ENCODE peak calls at places on chromosomes 3 and 15, in seven cellular contexts. V is sigmoid colon; P is Peyer's patch; C is lower lobe of right lung; Y is mesenchymal stem cell; B is CD8-positive, alpha-beta memory T cell; J is SJSA1. W is an unnamed sample.

GRCh38 chr15:23628612-23629233 is 18.9 kb downstream of the MAGEL2 start:
- DNase-seq in V (no peak), P (no peak), C (no peak), Y (no peak), B (no peak), J (no peak), W (no peak)

GRCh38 chr15:42832577-42832976 is 88.0 kb downstream of the TTBK2 start:
- DNase-seq in V (no peak), P (no peak), C (no peak), Y (peak; percentile 65), B (no peak), J (no peak), W (peak; percentile 96)

GRCh38 chr3:4633078-4634004 is 140.2 kb downstream of the ITPR1 start:
- DNase-seq in V (no peak), P (no peak), C (no peak), Y (peak; percentile 75), B (no peak), J (no peak), W (peak; percentile 35)

GRCh38 chr3:24100694-24101402 is 155.8 kb downstream of the NR1D2 start:
- DNase-seq in V (no peak), P (no peak), C (no peak), Y (peak; percentile 13), B (no peak), J (no peak), W (no peak)

GRCh38 chr3:69983546-69984265 is 15.8 kb upstream of the SAMMSON start:
- DNase-seq in V (no peak), P (no peak), C (no peak), Y (no peak), B (no peak), J (no peak), W (peak; percentile 7)

GRCh38 chr3:41881233-41881821 is 80.6 kb downstream of the ULK4 start:
- DNase-seq in V (no peak), P (no peak), C (no peak), Y (peak; percentile 47), B (no peak), J (no peak), W (peak; percentile 29)

GRCh38 chr3:43034911-43035310 is 55.8 kb downstream of the GASK1A start:
- DNase-seq in V (peak; percentile 34), P (no peak), C (no peak), Y (no peak), B (no peak), J (no peak), W (no peak)

GRCh38 chr3:10558726-10559125 is 53.3 kb upstream of the ATP2B2 start:
- DNase-seq in V (no peak), P (no peak), C (no peak), Y (no peak), B (no peak), J (no peak), W (no peak)

GRCh38 chr15:58771621-58772235 is 626 bp downstream of the MINDY2 start:
- DNase-seq in V (peak; percentile 81), P (peak; percentile 67), C (peak; percentile 75), Y (no peak), B (no peak), J (peak; percentile 53), W (peak; percentile 36)

GRCh38 chr15:89143503-89144162 is 55.4 kb downstream of the ABHD2 start:
- DNase-seq in V (no peak), P (no peak), C (no peak), Y (no peak), B (no peak), J (no peak), W (peak; percentile 74)

GRCh38 chr15:41873711-41874110 is 20.1 kb downstream of the SPTBN5 start:
- DNase-seq in V (no peak), P (no peak), C (no peak), Y (no peak), B (no peak), J (no peak), W (no peak)

GRCh38 chr3:73228425-73228824 is 167.0 kb downstream of the EBLN2 start:
- DNase-seq in V (no peak), P (no peak), C (no peak), Y (no peak), B (no peak), J (no peak), W (peak; percentile 93)

GRCh38 chr3:128858167-128858566 is 21.3 kb upstream of the ACAD9 start:
- DNase-seq in V (no peak), P (peak; percentile 70), C (no peak), Y (no peak), B (no peak), J (no peak), W (no peak)
- H3K9me3 ChIP-seq in V (peaks cover 15% of the 10 kb centered on the region), P (peaks cover 46% of the 10 kb centered on the region), C (peaks cover 45% of the 10 kb centered on the region), Y (peaks cover 33% of the 10 kb centered on the region), B (peaks cover 27% of the 10 kb centered on the region), J (peaks cover 30% of the 10 kb centered on the region), W (peaks cover 32% of the 10 kb centered on the region)

GRCh38 chr3:38125305-38126120 is 11.4 kb downstream of the ACAA1 start:
- DNase-seq in V (peak; percentile 57), P (peak; percentile 51), C (no peak), Y (no peak), B (no peak), J (no peak), W (no peak)
- H3K36me3 ChIP-seq in V (peaks cover 44% of the 10 kb centered on the region), P (no peaks in the 10 kb centered on the region), C (peaks cover 100% of the 10 kb centered on the region), Y (peaks cover 78% of the 10 kb centered on the region), B (peaks cover 52% of the 10 kb centered on the region), J (peaks cover 88% of the 10 kb centered on the region), W (peaks cover 21% of the 10 kb centered on the region)

GRCh38 chr15:79919749-79920511 is 23.1 kb upstream of the MTHFS start:
- DNase-seq in V (no peak), P (no peak), C (no peak), Y (no peak), B (no peak), J (no peak), W (no peak)
- H3K9me3 ChIP-seq in V (peaks cover 37% of the 10 kb centered on the region), P (peaks cover 54% of the 10 kb centered on the region), C (peaks cover 63% of the 10 kb centered on the region), Y (peaks cover 64% of the 10 kb centered on the region), B (peaks cover 37% of the 10 kb centered on the region), J (peaks cover 39% of the 10 kb centered on the region), W (peaks cover 39% of the 10 kb centered on the region)

DNA sequence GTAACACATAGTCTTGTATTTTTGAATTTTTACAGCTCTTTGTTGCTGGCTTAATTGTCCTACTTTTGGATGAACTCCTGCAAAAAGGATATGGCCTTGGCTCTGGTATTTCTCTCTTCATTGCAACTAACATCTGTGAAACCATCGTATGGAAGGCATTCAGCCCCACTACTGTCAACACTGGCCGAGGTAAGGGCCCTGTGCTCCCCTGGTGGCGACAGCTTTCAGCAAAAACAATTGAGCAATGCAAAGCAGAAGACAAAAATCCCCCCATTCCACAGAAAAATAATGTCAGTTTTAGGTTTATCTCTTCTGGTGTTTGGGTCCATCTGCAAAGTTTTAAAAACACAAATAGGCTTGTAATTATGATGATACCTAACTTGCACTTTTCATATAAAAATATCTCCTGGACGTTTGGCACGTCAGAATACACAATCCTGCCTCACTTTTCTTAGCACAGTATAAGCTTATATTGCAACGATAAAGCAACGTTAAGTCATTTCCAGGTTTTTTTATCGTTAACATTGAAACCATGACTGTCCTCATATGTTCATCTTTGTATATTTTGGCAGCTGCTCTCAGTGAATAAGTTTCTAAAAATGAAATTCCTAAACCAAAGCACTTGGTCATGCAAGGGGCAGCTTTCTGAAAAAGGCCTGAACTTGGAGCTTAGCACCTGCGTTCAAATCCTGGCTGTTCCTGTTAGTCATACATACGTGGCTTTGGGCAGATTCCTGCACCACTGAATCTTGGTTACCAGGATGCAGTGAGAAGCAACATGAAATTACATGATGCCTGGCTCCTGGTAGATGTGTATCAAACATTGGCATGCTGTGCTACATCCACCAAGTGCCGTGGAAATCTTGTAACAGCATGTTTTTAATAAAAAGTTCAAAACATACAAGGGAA is 8.5 kb downstream of the SEC61A1 start:
- DNase-seq in V (no peak), P (no peak), C (no peak), Y (no peak), B (no peak), J (no peak), W (peak; percentile 91)
- H3K36me3 ChIP-seq in V (peaks cover 36% of the 10 kb centered on the region), P (peaks cover 3% of the 10 kb centered on the region), C (peaks cover 100% of the 10 kb centered on the region), Y (peaks cover 59% of the 10 kb centered on the region), B (peaks cover 70% of the 10 kb centered on the region), J (peaks cover 96% of the 10 kb centered on the region), W (peaks cover 59% of the 10 kb centered on the region)

DNA sequence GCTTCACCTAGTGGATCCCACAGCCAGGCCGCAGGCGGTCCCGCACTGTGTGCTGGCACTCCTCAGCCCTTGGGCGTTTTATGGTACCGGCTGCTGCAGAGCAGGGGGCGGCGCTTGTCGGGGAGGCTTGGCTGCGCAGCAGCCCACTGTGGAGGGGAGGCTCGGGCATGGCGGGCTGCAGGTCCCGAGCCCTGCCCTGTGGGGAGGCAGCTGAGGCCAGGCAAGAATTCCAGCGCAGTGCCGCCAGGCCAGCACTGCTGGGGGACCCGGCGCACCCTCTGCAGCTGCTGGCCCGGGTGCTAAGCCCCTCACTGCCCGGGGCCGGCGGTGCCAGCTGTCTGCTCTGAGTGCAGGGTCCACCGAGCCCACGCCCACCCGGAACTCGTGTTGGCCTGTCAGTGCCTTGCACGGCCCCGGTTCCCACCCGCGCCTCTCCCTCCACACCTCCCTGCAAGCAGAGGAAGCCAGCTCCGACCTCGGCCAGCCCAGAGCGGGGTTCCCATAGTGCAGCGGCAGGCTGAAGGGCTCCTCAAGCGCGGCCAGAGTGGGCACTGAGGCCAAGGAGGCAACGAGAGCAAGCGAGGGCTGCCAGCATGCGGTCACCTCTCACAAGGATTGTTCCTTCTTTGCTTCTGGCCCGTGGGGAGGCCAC is 435.0 kb upstream of the ATP10A start:
- DNase-seq in V (no peak), P (no peak), C (no peak), Y (no peak), B (no peak), J (no peak), W (no peak)
- H3K9me3 ChIP-seq in V (no peaks in the 10 kb centered on the region), P (peaks cover 4% of the 10 kb centered on the region), C (no peaks in the 10 kb centered on the region), Y (peaks cover 3% of the 10 kb centered on the region), B (no peaks in the 10 kb centered on the region), J (peaks cover 2% of the 10 kb centered on the region), W (peaks cover 25% of the 10 kb centered on the region)

DNA sequence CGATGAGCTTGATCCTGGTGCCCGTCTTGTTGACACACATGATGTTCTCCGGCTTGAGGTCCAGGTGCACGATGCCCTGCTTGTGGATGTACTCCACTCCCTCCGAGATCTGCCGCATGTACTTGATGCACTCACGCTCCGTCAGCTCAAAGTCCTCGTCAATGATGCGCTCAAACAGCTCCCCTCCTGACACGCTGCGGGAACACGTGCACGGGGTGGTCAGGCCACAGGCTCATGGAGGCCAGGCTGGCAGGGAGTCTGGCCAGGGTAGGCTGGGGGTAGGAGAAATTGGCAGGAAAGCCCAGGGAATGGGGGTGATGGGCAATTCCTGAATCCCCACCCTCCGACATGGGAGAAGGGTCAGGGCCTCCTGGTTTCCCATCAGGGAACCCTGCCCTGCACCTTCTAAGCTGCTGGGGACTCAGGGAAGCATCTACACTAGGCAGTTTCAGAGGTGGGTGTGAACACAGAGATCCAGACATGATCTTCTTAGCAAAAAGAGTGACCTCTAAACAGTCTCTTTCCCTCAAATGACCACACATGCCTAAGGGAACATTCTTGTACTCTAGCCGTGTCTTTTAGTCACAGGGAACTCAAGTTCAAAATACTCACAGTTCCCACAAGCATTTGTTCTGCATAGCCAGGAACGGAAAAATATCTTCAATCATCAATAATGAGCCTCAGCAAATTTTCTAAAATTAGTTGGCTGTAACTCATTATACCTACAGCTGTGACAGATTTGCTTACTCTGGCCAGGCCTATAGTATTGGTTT is 55.6 kb upstream of the HACD2 start:
- DNase-seq in V (peak; percentile 72), P (peak; percentile 39), C (no peak), Y (peak; percentile 57), B (no peak), J (no peak), W (no peak)
- H3K36me3 ChIP-seq in V (peaks cover 24% of the 10 kb centered on the region), P (no peaks in the 10 kb centered on the region), C (peaks cover 59% of the 10 kb centered on the region), Y (peaks cover 59% of the 10 kb centered on the region), B (no peaks in the 10 kb centered on the region), J (no peaks in the 10 kb centered on the region), W (peaks cover 13% of the 10 kb centered on the region)

GRCh38 chr15:97652700-97653167 is 307.8 kb upstream of the ARRDC4 start:
- DNase-seq in V (no peak), P (peak; percentile 50), C (no peak), Y (peak; percentile 2), B (no peak), J (no peak), W (peak; percentile 1)
- H3K9me3 ChIP-seq in V (no peaks in the 10 kb centered on the region), P (no peaks in the 10 kb centered on the region), C (no peaks in the 10 kb centered on the region), Y (no peaks in the 10 kb centered on the region), B (no peaks in the 10 kb centered on the region), J (peaks cover 6% of the 10 kb centered on the region), W (peaks cover 4% of the 10 kb centered on the region)

GRCh38 chr3:170155604-170156003 is 25.9 kb downstream of the PHC3 start:
- DNase-seq in V (no peak), P (no peak), C (no peak), Y (no peak), B (no peak), J (no peak), W (no peak)
- H3K36me3 ChIP-seq in V (no peaks in the 10 kb centered on the region), P (no peaks in the 10 kb centered on the region), C (peaks cover 11% of the 10 kb centered on the region), Y (peaks cover 18% of the 10 kb centered on the region), B (no peaks in the 10 kb centered on the region), J (peaks cover 32% of the 10 kb centered on the region), W (peaks cover 6% of the 10 kb centered on the region)